ENCODE peak calls at places on chromosomes 12 and 14, in five cellular contexts. S is H7; L is effector CD4-positive, alpha-beta T cell; H is NAMALWA; J is hepatocyte. D is an unnamed sample.

GRCh38 chr12:55996201-55996714 is 818 bp upstream of the SUOX start:
- DNase-seq in L (peak; percentile 68), J (peak; percentile 69), H (peak; percentile 87), S (peak; percentile 61), D (peak; percentile 42)

GRCh38 chr14:80926706-80927384 is 14.7 kb downstream of the CEP128 start:
- DNase-seq in S (no peak), L (no peak), J (no peak), H (no peak), D (no peak)

GRCh38 chr12:94648578-94648977 is 1.8 kb downstream of the TMCC3 start:
- DNase-seq in H (no peak), L (no peak), J (no peak), S (no peak), D (no peak)

GRCh38 chr12:122830517-122831214 is 4.6 kb upstream of the HIP1R start:
- DNase-seq in H (no peak), L (no peak), J (peak; percentile 48), S (no peak), D (no peak)

GRCh38 chr12:39831587-39832315 is 212.1 kb upstream of the ABCD2 start:
- DNase-seq in J (peak; percentile 24), H (no peak), S (no peak), L (no peak), D (no peak)

GRCh38 chr12:56408799-56409417 is 40.3 kb downstream of the TIMELESS start:
- DNase-seq in H (no peak), L (no peak), S (no peak), J (no peak), D (no peak)

GRCh38 chr12:67442347-67442841 is 173.2 kb downstream of the CAND1 start:
- DNase-seq in S (no peak), J (no peak), L (no peak), H (no peak), D (no peak)

GRCh38 chr14:73771848-73772705 is 57.9 kb upstream of the PNMA1 start:
- DNase-seq in L (peak; percentile 44), S (peak; percentile 89), H (peak; percentile 91), J (peak; percentile 95), D (peak; percentile 45)

GRCh38 chr12:132566551-132567131 is 43.7 kb downstream of the LRCOL1 start:
- DNase-seq in L (no peak), S (no peak), H (no peak), J (no peak), D (no peak)

GRCh38 chr12:104133861-104134260 is 4.1 kb downstream of the NFYB start:
- DNase-seq in J (no peak), H (no peak), S (no peak), L (no peak), D (no peak)

GRCh38 chr12:122643207-122643805 is 59.9 kb downstream of the HCAR2 start:
- DNase-seq in H (no peak), L (no peak), S (no peak), J (no peak), D (no peak)

GRCh38 chr12:81598205-81598604 is 160.9 kb downstream of the PPFIA2 start:
- DNase-seq in L (no peak), J (no peak), S (no peak), H (peak; percentile 6), D (no peak)

GRCh38 chr12:101051151-101051550 is 158.9 kb downstream of the SLC5A8 start:
- DNase-seq in H (no peak), J (no peak), S (no peak), L (no peak), D (no peak)

GRCh38 chr14:105844047-105844630 is 317.8 kb downstream of the TMEM121 start:
- DNase-seq in J (no peak), H (no peak), S (no peak), L (no peak), D (no peak)

GRCh38 chr12:74415633-74416032 is 122.0 kb upstream of the ATXN7L3B start:
- DNase-seq in L (no peak), J (peak; percentile 52), S (no peak), H (peak; percentile 53), D (no peak)

GRCh38 chr12:23217158-23217557 is 592.2 kb downstream of the ETNK1 start:
- DNase-seq in H (no peak), J (no peak), L (no peak), S (no peak), D (no peak)

GRCh38 chr12:130922584-130922983 is 31.1 kb upstream of the ADGRD1 start:
- DNase-seq in L (no peak), H (no peak), J (no peak), S (no peak), D (no peak)

GRCh38 chr14:102591372-102591943 is 991 bp upstream of the RCOR1 start:
- DNase-seq in H (peak; percentile 70), L (peak; percentile 20), J (peak; percentile 56), S (peak; percentile 81), D (peak; percentile 14)

D was measured in prostate gland.